ENCODE peak calls at places on chromosomes 4 and X, in eight cellular contexts. V is HCT116, X is tibial nerve, I is suprapubic skin, M is sigmoid colon, O is GM12878, Q is adrenal gland, J is stomach. L is an unnamed sample.

GRCh38 chr4:52244773-52245360 is 193.8 kb downstream of the SPATA18 start:
- DNase-seq in O (no peak), J (no peak), V (no peak), M (no peak), Q (no peak), X (no peak), I (no peak), L (peak; percentile 59)

GRCh38 chr4:154018659-154019058 is 229.8 kb upstream of the SFRP2 start:
- DNase-seq in M (no peak), Q (no peak), J (no peak), X (no peak), V (no peak), O (no peak), I (no peak), L (no peak)

GRCh38 chrX:10519278-10519677 is 101.1 kb downstream of the MID1 start:
- DNase-seq in I (no peak), Q (no peak), M (no peak), V (no peak), J (no peak), X (no peak), O (no peak), L (no peak)

GRCh38 chrX:53280703-53281320 is 572 bp downstream of the IQSEC2 start:
- DNase-seq in J (no peak), X (peak; percentile 42), V (no peak), I (no peak), O (no peak), Q (peak; percentile 72), M (peak; percentile 89), L (peak; percentile 30)

GRCh38 chr4:95188701-95189401 is 359.9 kb downstream of the UNC5C start:
- DNase-seq in O (no peak), X (no peak), I (no peak), J (no peak), Q (no peak), M (no peak), V (no peak), L (no peak)

GRCh38 chr4:88672987-88673386 is 24.6 kb downstream of the NAP1L5 start:
- DNase-seq in X (no peak), M (no peak), J (peak; percentile 34), Q (no peak), V (no peak), O (no peak), I (no peak), L (peak; percentile 25)

GRCh38 chr4:40165931-40166330 is 30.9 kb upstream of the RHOH start:
- DNase-seq in M (no peak), X (no peak), O (no peak), V (no peak), Q (no peak), J (no peak), I (no peak), L (no peak)

GRCh38 chr4:7332216-7333023 is 102.3 kb downstream of the PSAPL1 start:
- DNase-seq in Q (peak; percentile 64), X (peak; percentile 55), M (peak; percentile 82), V (no peak), J (no peak), O (no peak), I (no peak), L (peak; percentile 53)

GRCh38 chrX:110327336-110327735 is 9.5 kb upstream of the AMMECR1 start:
- DNase-seq in O (no peak), Q (no peak), M (no peak), V (no peak), X (no peak), I (no peak), J (no peak), L (no peak)

GRCh38 chrX:113586281-113586898 is 745.8 kb upstream of the AMOT start:
- DNase-seq in I (no peak), J (no peak), X (no peak), O (no peak), M (no peak), Q (no peak), V (no peak), L (no peak)

GRCh38 chrX:151082077-151082948 is 94.1 kb upstream of the GPR50 start:
- DNase-seq in J (peak; percentile 65), M (peak; percentile 72), O (no peak), V (peak; percentile 6), Q (peak; percentile 80), X (peak; percentile 39), I (peak; percentile 63), L (peak; percentile 54)

GRCh38 chr4:41692717-41693345 is 55.7 kb downstream of the PHOX2B start:
- DNase-seq in O (no peak), X (no peak), Q (peak; percentile 80), V (peak; percentile 46), M (peak; percentile 63), I (no peak), J (peak; percentile 56), L (peak; percentile 12)

GRCh38 chr4:169307581-169307980 is 36.8 kb upstream of the SH3RF1 start:
- DNase-seq in V (no peak), I (no peak), O (no peak), Q (no peak), X (no peak), M (no peak), J (peak; percentile 44), L (no peak)

GRCh38 chrX:15336023-15336413 is 695 bp upstream of the PIGA start:
- DNase-seq in M (no peak), Q (peak; percentile 63), O (no peak), I (no peak), V (no peak), X (no peak), J (no peak), L (peak; percentile 39)

GRCh38 chr4:185194924-185195632 is 8.7 kb downstream of the CFAP97 start:
- DNase-seq in I (no peak), Q (no peak), V (no peak), O (no peak), X (no peak), M (no peak), J (no peak), L (no peak)
- H3K4me3 ChIP-seq in I (no peak overlapping the region), Q (no peak overlapping the region), V (no peak overlapping the region), O (no peak overlapping the region), X (no peak overlapping the region), M (no peak overlapping the region), J (no peak overlapping the region), L (no peak overlapping the region)

GRCh38 chrX:68685722-68686683 is 38.5 kb downstream of the STARD8 start:
- DNase-seq in Q (peak; percentile 56), I (no peak), X (no peak), M (peak; percentile 81), V (no peak), J (no peak), O (no peak), L (no peak)
- TF ChIP-seq POLR2A in Q (no peak), I (peak; percentile 15), X (no peak), M (no peak), V (no peak), J (no peak), O (no peak), L (no peak)

DNA sequence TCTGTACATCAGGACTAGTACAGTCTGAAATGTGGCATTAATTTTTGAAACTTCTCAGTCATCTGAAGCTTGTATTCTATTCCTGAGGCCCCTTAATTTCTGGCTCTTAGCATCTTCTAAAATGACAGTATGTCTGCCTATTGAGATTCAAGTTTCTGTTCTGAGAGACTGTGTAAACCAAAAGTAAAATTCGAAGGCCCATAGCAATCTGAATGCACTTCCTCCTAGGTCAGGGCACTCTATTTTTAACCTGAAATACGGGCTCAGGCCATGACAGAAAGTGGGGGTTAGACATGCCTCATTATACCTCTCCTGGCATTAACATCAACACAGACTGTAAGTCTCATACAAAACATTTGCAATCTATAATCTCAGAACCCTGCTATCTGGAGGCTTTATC is 584.4 kb downstream of the KLHL4 start:
- DNase-seq in V (no peak), O (no peak), M (no peak), I (no peak), J (no peak), X (no peak), Q (no peak), L (no peak)
- H3K4me3 ChIP-seq in V (no peak overlapping the region), O (no peak overlapping the region), M (no peak overlapping the region), I (no peak overlapping the region), J (no peak overlapping the region), X (no peak overlapping the region), Q (no peak overlapping the region), L (no peak overlapping the region)

GRCh38 chr4:54169176-54169575 is 59.9 kb upstream of the PDGFRA start:
- DNase-seq in O (no peak), V (no peak), J (no peak), X (no peak), I (no peak), Q (no peak), M (no peak), L (no peak)
- TF ChIP-seq POLR2A in O (no peak), V (no peak), J (no peak), X (no peak), I (no peak), Q (no peak), M (no peak), L (no peak)

GRCh38 chr4:152244659-152245058 is 291.2 kb downstream of the FBXW7 start:
- DNase-seq in M (no peak), I (no peak), Q (no peak), X (no peak), V (no peak), J (no peak), O (no peak), L (peak; percentile 88)

GRCh38 chr4:152243890-152244595 is 291.8 kb downstream of the FBXW7 start:
- DNase-seq in V (no peak), Q (peak; percentile 70), J (no peak), O (no peak), M (no peak), X (no peak), I (no peak), L (peak; percentile 82)

GRCh38 chr4:152239216-152239615 is 296.7 kb downstream of the FBXW7 start:
- DNase-seq in O (no peak), Q (no peak), M (no peak), V (no peak), J (no peak), I (no peak), X (no peak), L (no peak)

GRCh38 chr4:152236519-152237056 is 299.3 kb downstream of the FBXW7 start:
- DNase-seq in V (no peak), Q (no peak), X (no peak), O (no peak), I (no peak), M (no peak), J (no peak), L (no peak)

DNA sequence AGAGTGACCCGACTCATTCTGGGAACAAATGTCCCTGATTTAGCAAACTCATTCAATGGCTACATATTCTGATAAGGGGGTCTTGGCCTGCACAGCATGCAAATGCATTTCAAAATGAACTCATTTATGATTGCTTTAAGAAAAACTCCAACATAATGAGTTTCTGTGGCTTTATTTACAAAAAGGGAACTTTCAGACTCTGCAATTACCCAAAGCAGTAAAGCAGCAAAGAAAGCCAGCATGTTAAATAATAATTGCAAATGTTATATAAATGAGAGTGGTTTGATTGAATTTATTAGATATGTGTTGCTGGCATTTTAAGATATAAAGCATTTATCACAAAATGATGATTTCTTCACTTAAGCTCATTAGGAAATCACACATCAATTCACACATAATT is 295.7 kb downstream of the FBXW7 start:
- DNase-seq in O (no peak), X (no peak), J (no peak), I (no peak), M (no peak), Q (no peak), V (no peak), L (no peak)
- H3K4me3 ChIP-seq in O (no peak overlapping the region), X (no peak overlapping the region), J (no peak overlapping the region), I (no peak overlapping the region), M (no peak overlapping the region), Q (no peak overlapping the region), V (no peak overlapping the region), L (no peak overlapping the region)

GRCh38 chrX:136880452-136881013 is at the start of gene RBMX:
- DNase-seq in Q (peak; percentile 97), J (peak; percentile 93), M (peak; percentile 97), V (peak; percentile 89), I (peak; percentile 94), O (peak; percentile 83), X (peak; percentile 81), L (peak; percentile 88)
- TF ChIP-seq POLR2A in Q (peak; percentile 98), J (peak; percentile 96), M (peak; percentile 97), V (peak; percentile 97), I (peak; percentile 97), O (peak; percentile 100), X (peak; percentile 93), L (peak; percentile 75)